ENCODE peak calls at places on chromosomes 16 and 17, in five cellular contexts. F is IMR-90; C is transverse colon; Q is A549; I is CD8-positive, alpha-beta T cell. A is an unnamed sample.

GRCh38 chr16:13873835-13874438 is 46.0 kb upstream of the ERCC4 start:
- DNase-seq in F (peak; percentile 2), C (no peak), Q (peak; percentile 29), I (no peak), A (no peak)

GRCh38 chr17:61556224-61557188 is 34.5 kb downstream of the NACA2 start:
- DNase-seq in F (peak; percentile 24), C (no peak), Q (no peak), I (no peak), A (no peak)

GRCh38 chr17:58789160-58789559 is 33.5 kb downstream of the PPM1E start:
- DNase-seq in F (no peak), C (no peak), Q (no peak), I (no peak), A (no peak)

GRCh38 chr16:77859493-77860232 is 71.3 kb downstream of the VAT1L start:
- DNase-seq in F (no peak), C (no peak), Q (no peak), I (no peak), A (no peak)

GRCh38 chr17:78324391-78325075 is 35.3 kb downstream of the SOCS3 start:
- DNase-seq in F (peak; percentile 89), C (peak; percentile 60), Q (no peak), I (peak; percentile 63), A (no peak)

GRCh38 chr17:33342025-33342424 is 48.9 kb upstream of the ASIC2 start:
- DNase-seq in F (no peak), C (no peak), Q (no peak), I (no peak), A (no peak)

GRCh38 chr17:59839646-59840328 is 53.0 kb downstream of the TUBD1 start:
- DNase-seq in F (no peak), C (no peak), Q (no peak), I (no peak), A (no peak)

GRCh38 chr16:74793571-74793970 is 19.0 kb upstream of the FA2H start:
- DNase-seq in F (no peak), C (no peak), Q (no peak), I (no peak), A (no peak)

GRCh38 chr17:16319969-16320368 is 33.3 kb downstream of the CENPV start:
- DNase-seq in F (no peak), C (no peak), Q (no peak), I (no peak), A (no peak)

GRCh38 chr16:84141143-84141670 is 3.8 kb downstream of the HSDL1 start:
- DNase-seq in F (no peak), C (no peak), Q (peak; percentile 38), I (no peak), A (no peak)

GRCh38 chr16:28984619-28985135 is at the start of gene LAT:
- DNase-seq in F (no peak), C (peak; percentile 56), Q (no peak), I (peak; percentile 91), A (no peak)

GRCh38 chr16:72991211-72991610 is 56.7 kb downstream of the ZFHX3 start:
- DNase-seq in F (no peak), C (no peak), Q (no peak), I (no peak), A (no peak)

GRCh38 chr17:32275060-32276042 is 9.7 kb downstream of the RHBDL3 start:
- DNase-seq in F (peak; percentile 90), C (no peak), Q (peak; percentile 89), I (no peak), A (no peak)

GRCh38 chr17:62931101-62931500 is 34.9 kb upstream of the TANC2 start:
- DNase-seq in F (peak; percentile 20), C (no peak), Q (no peak), I (no peak), A (no peak)

GRCh38 chr16:3825103-3825502 is 55.4 kb downstream of the CREBBP start:
- DNase-seq in F (peak; percentile 45), C (no peak), Q (no peak), I (no peak), A (no peak)

GRCh38 chr16:83143788-83144187 is 517.0 kb downstream of the CDH13 start:
- DNase-seq in F (peak; percentile 82), C (peak; percentile 9), Q (no peak), I (no peak), A (no peak)

GRCh38 chr17:83183951-83184506 is 104.6 kb downstream of the METRNL start:
- DNase-seq in F (no peak), C (no peak), Q (no peak), I (peak; percentile 25), A (no peak)

GRCh38 chr16:57049678-57050077 is 42.7 kb upstream of the CPNE2 start:
- DNase-seq in F (no peak), C (no peak), Q (no peak), I (no peak), A (no peak)
- H3K27ac ChIP-seq in F (no peak overlapping the region), C (no peak overlapping the region), Q (no peak overlapping the region), I (no peak overlapping the region), A (no peak overlapping the region)

GRCh38 chr17:64777413-64778101 is 115.5 kb upstream of the SMURF2 start:
- DNase-seq in F (no peak), C (peak; percentile 54), Q (no peak), I (no peak), A (peak; percentile 70)

GRCh38 chr17:64775701-64776570 is 113.8 kb upstream of the SMURF2 start:
- DNase-seq in F (no peak), C (no peak), Q (no peak), I (no peak), A (no peak)

GRCh38 chr17:64778367-64779290 is 116.5 kb upstream of the SMURF2 start:
- DNase-seq in F (no peak), C (peak; percentile 59), Q (no peak), I (peak; percentile 62), A (peak; percentile 73)

GRCh38 chr17:64779344-64780095 is 117.4 kb upstream of the SMURF2 start:
- DNase-seq in F (no peak), C (peak; percentile 27), Q (no peak), I (no peak), A (no peak)

DNA sequence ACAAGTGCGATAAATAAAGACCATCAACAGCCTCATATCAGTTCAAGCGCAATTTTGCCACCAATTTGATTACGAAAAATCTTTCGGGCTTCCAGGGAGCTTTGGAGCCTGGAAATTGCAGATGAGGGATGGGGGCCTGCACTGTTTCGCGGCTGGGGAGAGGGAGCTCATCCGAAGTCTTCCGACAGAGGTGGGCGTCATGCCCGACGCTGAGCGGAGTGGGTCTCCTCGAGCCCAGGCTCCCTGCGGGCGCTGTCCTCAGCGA is 115.9 kb upstream of the SMURF2 start:
- DNase-seq in F (no peak), C (no peak), Q (no peak), I (no peak), A (no peak)
- H3K4me3 ChIP-seq in F (no peak overlapping the region), C (peak overlapping the region; percentile 23), Q (no peak overlapping the region), I (no peak overlapping the region), A (peak overlapping the region; percentile 30)

GRCh38 chr16:80319181-80319580 is 221.6 kb upstream of the DYNLRB2 start:
- DNase-seq in F (no peak), C (no peak), Q (no peak), I (no peak), A (no peak)
- TF ChIP-seq CTCF in F (peak; percentile 8), C (peak; percentile 27), Q (no peak), I (no peak), A (no peak)

GRCh38 chr17:45322168-45322567 is 5.3 kb upstream of the MAP3K14 start:
- DNase-seq in F (no peak), C (no peak), Q (no peak), I (no peak), A (no peak)

GRCh38 chr17:45318561-45319230 is 1.9 kb upstream of the MAP3K14 start:
- DNase-seq in F (no peak), C (no peak), Q (peak; percentile 33), I (no peak), A (no peak)

GRCh38 chr17:45320349-45320930 is 3.6 kb upstream of the MAP3K14 start:
- DNase-seq in F (peak; percentile 56), C (no peak), Q (no peak), I (no peak), A (no peak)

GRCh38 chr17:45319239-45319703 is 2.5 kb upstream of the MAP3K14 start:
- DNase-seq in F (peak; percentile 83), C (no peak), Q (peak; percentile 85), I (no peak), A (no peak)

DNA sequence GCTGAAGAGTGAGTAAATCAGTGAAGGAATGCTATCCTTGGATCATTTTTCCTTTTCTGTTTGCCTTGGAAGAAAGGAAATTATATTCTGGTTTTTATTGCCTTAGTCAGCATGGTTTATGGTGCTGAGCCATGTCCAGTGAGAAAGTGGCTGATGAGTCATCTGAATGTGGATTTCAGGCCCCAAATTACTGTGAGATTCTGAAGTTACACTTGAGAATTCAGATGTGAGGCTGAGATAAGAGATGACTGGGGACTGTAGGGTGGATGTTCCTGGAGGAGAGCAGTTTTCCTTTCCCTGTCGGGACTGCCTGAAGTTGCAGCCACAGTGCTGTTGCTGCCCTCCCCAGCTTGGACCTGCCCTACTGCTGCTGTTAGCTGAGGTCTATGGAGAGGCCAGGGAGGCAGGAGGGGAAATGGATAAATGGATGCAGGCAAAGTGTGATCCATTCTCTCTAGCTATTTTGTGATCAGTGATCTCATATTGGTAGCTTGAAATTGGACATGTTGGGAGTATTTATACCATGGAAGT is 4.2 kb upstream of the MAP3K14 start:
- DNase-seq in F (peak; percentile 97), C (no peak), Q (peak; percentile 94), I (no peak), A (no peak)
- H3K27ac ChIP-seq in F (peak overlapping the region; percentile 76), C (peak overlapping the region; percentile 100), Q (peak overlapping the region; percentile 95), I (no peak overlapping the region), A (no peak overlapping the region)

A was measured in pancreas.